ENCODE peak calls at places on chromosomes 13 and 19, in ten cellular contexts. One of them, this sample, is unnamed.

GRCh38 chr13:33624740-33625139 is 193.2 kb upstream of the RFC3 start:
- DNase-seq in GM20000: no peak
- DNase-seq in stromal cell of bone marrow: no peak
- DNase-seq in GM12891: no peak
- DNase-seq in HT-29: no peak
- DNase-seq in amniotic epithelial cell: no peak
- DNase-seq in HTR-8/SVneo: no peak
- DNase-seq in right cardiac atrium: no peak
- DNase-seq in endothelial cell of umbilical vein: no peak
- DNase-seq in ELR: no peak
- DNase-seq in this sample: no peak

GRCh38 chr19:45467115-45467455 is 711 bp upstream of the FOSB start:
- DNase-seq in amniotic epithelial cell: no peak
- DNase-seq in ELR: peak
- DNase-seq in endothelial cell of umbilical vein: no peak
- DNase-seq in GM20000: no peak
- DNase-seq in stromal cell of bone marrow: no peak
- DNase-seq in GM12891: no peak
- DNase-seq in HT-29: peak
- DNase-seq in right cardiac atrium: no peak
- DNase-seq in HTR-8/SVneo: no peak
- DNase-seq in this sample: no peak

GRCh38 chr19:722553-723101 is 13.9 kb downstream of the PALM start:
- DNase-seq in GM20000: no peak
- DNase-seq in amniotic epithelial cell: no peak
- DNase-seq in stromal cell of bone marrow: no peak
- DNase-seq in HT-29: no peak
- DNase-seq in HTR-8/SVneo: no peak
- DNase-seq in GM12891: no peak
- DNase-seq in right cardiac atrium: peak
- DNase-seq in endothelial cell of umbilical vein: no peak
- DNase-seq in ELR: no peak
- DNase-seq in this sample: no peak

GRCh38 chr19:37655689-37656491 is 625 bp upstream of the ZFP30 start:
- DNase-seq in amniotic epithelial cell: peak
- DNase-seq in stromal cell of bone marrow: peak
- DNase-seq in endothelial cell of umbilical vein: peak
- DNase-seq in ELR: peak
- DNase-seq in right cardiac atrium: peak
- DNase-seq in GM12891: peak
- DNase-seq in HTR-8/SVneo: peak
- DNase-seq in GM20000: peak
- DNase-seq in HT-29: no peak
- DNase-seq in this sample: peak

GRCh38 chr13:98206946-98207345 is 29.9 kb upstream of the RNF113B start:
- DNase-seq in right cardiac atrium: no peak
- DNase-seq in GM12891: no peak
- DNase-seq in HTR-8/SVneo: no peak
- DNase-seq in HT-29: peak
- DNase-seq in endothelial cell of umbilical vein: no peak
- DNase-seq in stromal cell of bone marrow: peak
- DNase-seq in ELR: peak
- DNase-seq in GM20000: no peak
- DNase-seq in amniotic epithelial cell: peak
- DNase-seq in this sample: no peak

GRCh38 chr19:14774373-14774772 is 4.0 kb downstream of the ADGRE2 start:
- DNase-seq in stromal cell of bone marrow: no peak
- DNase-seq in amniotic epithelial cell: no peak
- DNase-seq in right cardiac atrium: no peak
- DNase-seq in GM12891: no peak
- DNase-seq in endothelial cell of umbilical vein: no peak
- DNase-seq in HT-29: no peak
- DNase-seq in ELR: no peak
- DNase-seq in HTR-8/SVneo: no peak
- DNase-seq in GM20000: no peak
- DNase-seq in this sample: no peak

GRCh38 chr19:3386447-3387234 is 20.3 kb downstream of the NFIC start:
- DNase-seq in right cardiac atrium: peak
- DNase-seq in GM20000: no peak
- DNase-seq in amniotic epithelial cell: no peak
- DNase-seq in endothelial cell of umbilical vein: no peak
- DNase-seq in stromal cell of bone marrow: no peak
- DNase-seq in ELR: no peak
- DNase-seq in GM12891: no peak
- DNase-seq in HT-29: no peak
- DNase-seq in HTR-8/SVneo: no peak
- DNase-seq in this sample: no peak

GRCh38 chr19:42282810-42283247 is 13.8 kb downstream of the CIC start:
- DNase-seq in right cardiac atrium: no peak
- DNase-seq in stromal cell of bone marrow: no peak
- DNase-seq in HT-29: no peak
- DNase-seq in GM20000: no peak
- DNase-seq in ELR: no peak
- DNase-seq in amniotic epithelial cell: no peak
- DNase-seq in GM12891: no peak
- DNase-seq in HTR-8/SVneo: no peak
- DNase-seq in endothelial cell of umbilical vein: no peak
- DNase-seq in this sample: no peak

GRCh38 chr13:101473458-101473857 is 21.0 kb downstream of the ITGBL1 start:
- DNase-seq in ELR: peak
- DNase-seq in HT-29: no peak
- DNase-seq in HTR-8/SVneo: no peak
- DNase-seq in right cardiac atrium: peak
- DNase-seq in GM20000: no peak
- DNase-seq in endothelial cell of umbilical vein: peak
- DNase-seq in stromal cell of bone marrow: peak
- DNase-seq in amniotic epithelial cell: peak
- DNase-seq in GM12891: no peak
- DNase-seq in this sample: no peak

GRCh38 chr19:42229855-42230331 is 9.8 kb downstream of the ZNF526 start:
- DNase-seq in stromal cell of bone marrow: no peak
- DNase-seq in GM12891: no peak
- DNase-seq in endothelial cell of umbilical vein: no peak
- DNase-seq in right cardiac atrium: no peak
- DNase-seq in GM20000: no peak
- DNase-seq in amniotic epithelial cell: peak
- DNase-seq in ELR: peak
- DNase-seq in HT-29: no peak
- DNase-seq in HTR-8/SVneo: no peak
- DNase-seq in this sample: no peak

GRCh38 chr19:1975081-1975480 is 34.1 kb downstream of the CSNK1G2 start:
- DNase-seq in right cardiac atrium: peak
- DNase-seq in HTR-8/SVneo: no peak
- DNase-seq in GM20000: no peak
- DNase-seq in stromal cell of bone marrow: no peak
- DNase-seq in ELR: no peak
- DNase-seq in endothelial cell of umbilical vein: no peak
- DNase-seq in GM12891: no peak
- DNase-seq in HT-29: no peak
- DNase-seq in amniotic epithelial cell: no peak
- DNase-seq in this sample: no peak

GRCh38 chr19:10565028-10565566 is 713 bp downstream of the KRI1 start:
- DNase-seq in stromal cell of bone marrow: no peak
- DNase-seq in HTR-8/SVneo: peak
- DNase-seq in endothelial cell of umbilical vein: peak
- DNase-seq in HT-29: peak
- DNase-seq in ELR: peak
- DNase-seq in right cardiac atrium: peak
- DNase-seq in amniotic epithelial cell: no peak
- DNase-seq in GM12891: peak
- DNase-seq in GM20000: peak
- DNase-seq in this sample: no peak

GRCh38 chr13:102648046-102648445 is 46.8 kb downstream of the METTL21C start:
- DNase-seq in HT-29: no peak
- DNase-seq in GM12891: no peak
- DNase-seq in right cardiac atrium: no peak
- DNase-seq in ELR: no peak
- DNase-seq in amniotic epithelial cell: no peak
- DNase-seq in endothelial cell of umbilical vein: peak
- DNase-seq in stromal cell of bone marrow: no peak
- DNase-seq in HTR-8/SVneo: no peak
- DNase-seq in GM20000: no peak
- DNase-seq in this sample: no peak

GRCh38 chr19:44527554-44527953 is 1.9 kb downstream of the CEACAM20 start:
- DNase-seq in right cardiac atrium: no peak
- DNase-seq in HT-29: no peak
- DNase-seq in GM12891: no peak
- DNase-seq in endothelial cell of umbilical vein: no peak
- DNase-seq in stromal cell of bone marrow: no peak
- DNase-seq in HTR-8/SVneo: no peak
- DNase-seq in amniotic epithelial cell: no peak
- DNase-seq in ELR: no peak
- DNase-seq in GM20000: no peak
- DNase-seq in this sample: no peak

GRCh38 chr19:16467581-16467980 is 4.2 kb downstream of the EPS15L1 start:
- DNase-seq in GM20000: no peak
- DNase-seq in amniotic epithelial cell: no peak
- DNase-seq in GM12891: no peak
- DNase-seq in HT-29: no peak
- DNase-seq in right cardiac atrium: peak
- DNase-seq in stromal cell of bone marrow: no peak
- DNase-seq in HTR-8/SVneo: no peak
- DNase-seq in ELR: no peak
- DNase-seq in endothelial cell of umbilical vein: no peak
- DNase-seq in this sample: peak

GRCh38 chr13:85236431-85236830 is 562.8 kb downstream of the SLITRK6 start:
- DNase-seq in HT-29: peak
- DNase-seq in GM12891: no peak
- DNase-seq in ELR: peak
- DNase-seq in HTR-8/SVneo: peak
- DNase-seq in amniotic epithelial cell: no peak
- DNase-seq in GM20000: no peak
- DNase-seq in stromal cell of bone marrow: peak
- DNase-seq in right cardiac atrium: no peak
- DNase-seq in endothelial cell of umbilical vein: peak
- DNase-seq in this sample: no peak

GRCh38 chr19:38657633-38658222 is 10.3 kb downstream of the ACTN4 start:
- DNase-seq in HT-29: peak
- DNase-seq in right cardiac atrium: peak
- DNase-seq in ELR: peak
- DNase-seq in stromal cell of bone marrow: peak
- DNase-seq in GM20000: no peak
- DNase-seq in endothelial cell of umbilical vein: peak
- DNase-seq in amniotic epithelial cell: peak
- DNase-seq in GM12891: no peak
- DNase-seq in HTR-8/SVneo: no peak
- DNase-seq in this sample: peak

GRCh38 chr13:36275190-36276002 is 22.2 kb downstream of the CCDC169 start:
- DNase-seq in right cardiac atrium: no peak
- DNase-seq in ELR: peak
- DNase-seq in stromal cell of bone marrow: peak
- DNase-seq in amniotic epithelial cell: peak
- DNase-seq in GM12891: no peak
- DNase-seq in GM20000: no peak
- DNase-seq in HTR-8/SVneo: peak
- DNase-seq in HT-29: peak
- DNase-seq in endothelial cell of umbilical vein: peak
- DNase-seq in this sample: no peak

GRCh38 chr13:82833928-82834327 is 1048.3 kb downstream of the SLITRK1 start:
- DNase-seq in ELR: peak
- DNase-seq in amniotic epithelial cell: peak
- DNase-seq in stromal cell of bone marrow: peak
- DNase-seq in endothelial cell of umbilical vein: no peak
- DNase-seq in GM20000: no peak
- DNase-seq in right cardiac atrium: no peak
- DNase-seq in HTR-8/SVneo: no peak
- DNase-seq in GM12891: no peak
- DNase-seq in HT-29: no peak
- DNase-seq in this sample: no peak

GRCh38 chr19:397941-398706 is 10.8 kb downstream of the C2CD4C start:
- DNase-seq in GM12891: no peak
- DNase-seq in GM20000: no peak
- DNase-seq in stromal cell of bone marrow: no peak
- DNase-seq in right cardiac atrium: no peak
- DNase-seq in HT-29: no peak
- DNase-seq in endothelial cell of umbilical vein: no peak
- DNase-seq in amniotic epithelial cell: no peak
- DNase-seq in ELR: no peak
- DNase-seq in HTR-8/SVneo: no peak
- DNase-seq in this sample: peak